ENCODE peak calls at places on chromosomes 6 and 20, in six cellular contexts. D is AG10803; Z is hepatocyte; M is CD8-positive, alpha-beta T cell; V is brain microvascular endothelial cell; I is cardiac muscle cell. E is an unnamed sample.

GRCh38 chr6:116536216-116536621 is 9.3 kb downstream of the TRAPPC3L start:
- DNase-seq in D (peak), Z (peak), M (peak), V (peak), I (peak), E (no peak)

GRCh38 chr20:24470782-24471582 is 1.6 kb downstream of the SYNDIG1 start:
- DNase-seq in D (no peak), Z (no peak), M (no peak), V (no peak), I (no peak), E (no peak)

GRCh38 chr6:80185492-80185891 is 79.0 kb downstream of the BCKDHB start:
- DNase-seq in D (no peak), Z (no peak), M (no peak), V (no peak), I (no peak), E (no peak)

GRCh38 chr6:167124753-167125152 is 1.9 kb downstream of the CCR6 start:
- DNase-seq in D (no peak), Z (no peak), M (no peak), V (no peak), I (no peak), E (no peak)

GRCh38 chr6:167119680-167120556 is 3.0 kb upstream of the CCR6 start:
- DNase-seq in D (no peak), Z (no peak), M (peak), V (no peak), I (no peak), E (no peak)

GRCh38 chr20:53844259-53844658 is 226.1 kb downstream of the BCAS1 start:
- DNase-seq in D (no peak), Z (no peak), M (no peak), V (no peak), I (peak), E (no peak)

GRCh38 chr6:110448846-110449544 is 27.4 kb downstream of the SLC22A16 start:
- DNase-seq in D (no peak), Z (no peak), M (no peak), V (no peak), I (no peak), E (no peak)

GRCh38 chr6:85113934-85114582 is 335.8 kb upstream of the NT5E start:
- DNase-seq in D (peak), Z (no peak), M (no peak), V (no peak), I (peak), E (no peak)

GRCh38 chr6:132020138-132020551 is 69.0 kb upstream of the CCN2 start:
- DNase-seq in D (peak), Z (peak), M (no peak), V (no peak), I (no peak), E (no peak)

GRCh38 chr6:17851001-17851719 is 136.3 kb downstream of the KIF13A start:
- DNase-seq in D (peak), Z (no peak), M (no peak), V (no peak), I (peak), E (no peak)

GRCh38 chr6:143164565-143165105 is 103.9 kb downstream of the AIG1 start:
- DNase-seq in D (no peak), Z (no peak), M (no peak), V (no peak), I (peak), E (no peak)

GRCh38 chr6:145137425-145137824 is 597.9 kb downstream of the EPM2A start:
- DNase-seq in D (peak), Z (no peak), M (no peak), V (peak), I (peak), E (peak)

GRCh38 chr6:107244742-107245470 is 129.6 kb upstream of the BEND3 start:
- DNase-seq in D (no peak), Z (no peak), M (no peak), V (no peak), I (no peak), E (no peak)

GRCh38 chr6:21597706-21598273 is 4.2 kb downstream of the SOX4 start:
- DNase-seq in D (peak), Z (no peak), M (no peak), V (no peak), I (peak), E (no peak)

GRCh38 chr20:63977392-63978276 is 1.8 kb downstream of the SAMD10 start:
- DNase-seq in D (peak), Z (peak), M (peak), V (peak), I (peak), E (no peak)

GRCh38 chr20:10560681-10561080 is 113.1 kb downstream of the JAG1 start:
- DNase-seq in D (no peak), Z (no peak), M (no peak), V (no peak), I (no peak), E (no peak)

GRCh38 chr6:159693894-159694545 is 979 bp upstream of the SOD2 start:
- DNase-seq in D (no peak), Z (peak), M (peak), V (no peak), I (peak), E (no peak)

GRCh38 chr20:2237059-2237458 is 58.7 kb upstream of the TGM3 start:
- DNase-seq in D (peak), Z (peak), M (no peak), V (peak), I (peak), E (peak)

GRCh38 chr6:147508073-147508870 is at the start of gene SAMD5:
- DNase-seq in D (peak), Z (peak), M (no peak), V (peak), I (peak), E (peak)
- TF ChIP-seq CTCF in D (no peak), Z (no peak), M (no peak), V (peak), I (no peak), E (no peak)

GRCh38 chr6:102356170-102356569 is 962.7 kb downstream of the GRIK2 start:
- DNase-seq in D (no peak), Z (no peak), M (no peak), V (no peak), I (no peak), E (no peak)
- H3K4me3 ChIP-seq in D (no peak), Z (no peak), M (no peak), V (no peak), I (no peak), E (no peak)

GRCh38 chr6:54624216-54624615 is 222.4 kb upstream of the FAM83B start:
- DNase-seq in D (no peak), Z (no peak), M (no peak), V (no peak), I (no peak), E (no peak)

GRCh38 chr6:54624779-54625178 is 221.8 kb upstream of the FAM83B start:
- DNase-seq in D (peak), Z (no peak), M (no peak), V (no peak), I (peak), E (no peak)

GRCh38 chr6:54619102-54619501 is 227.5 kb upstream of the FAM83B start:
- DNase-seq in D (no peak), Z (no peak), M (no peak), V (no peak), I (no peak), E (no peak)

GRCh38 chr6:54618597-54618996 is 228.0 kb upstream of the FAM83B start:
- DNase-seq in D (no peak), Z (no peak), M (no peak), V (no peak), I (no peak), E (no peak)

GRCh38 chr6:54621285-54621684 is 225.3 kb upstream of the FAM83B start:
- DNase-seq in D (peak), Z (no peak), M (no peak), V (no peak), I (no peak), E (no peak)
- TF ChIP-seq CTCF in D (peak), Z (peak), M (no peak), V (peak), I (no peak), E (peak)

DNA sequence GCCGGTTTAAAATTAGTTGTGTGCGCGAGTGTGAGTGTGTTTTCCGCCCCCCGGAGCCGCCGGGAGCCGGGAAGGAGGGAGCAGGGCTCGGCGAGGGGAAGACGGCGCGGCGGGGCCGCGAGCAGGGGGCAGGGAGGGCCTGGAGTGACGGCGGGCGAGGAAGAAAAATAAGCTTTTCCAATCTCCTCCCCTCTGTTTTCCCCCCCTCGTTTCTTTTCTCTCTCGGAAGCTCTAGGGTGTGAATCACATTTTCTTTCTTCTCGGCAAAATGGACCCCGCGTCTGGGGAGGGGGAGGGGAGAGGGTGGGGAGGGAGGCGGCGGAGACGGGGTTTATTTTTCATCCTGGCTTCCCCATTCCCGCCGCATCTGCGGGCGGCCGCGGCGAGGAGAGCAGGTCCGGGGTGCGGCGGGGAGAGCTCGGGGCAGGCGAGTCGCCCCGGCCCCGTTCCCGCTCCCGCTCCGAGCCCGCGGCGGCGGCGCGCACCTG is 881 bp downstream of the BICRAL start:
- DNase-seq in D (peak), Z (peak), M (peak), V (peak), I (peak), E (peak)
- H3K4me3 ChIP-seq in D (peak), Z (peak), M (peak), V (peak), I (peak), E (peak)

GRCh38 chr6:56292505-56293181 is 45.3 kb upstream of the COL21A1 start:
- DNase-seq in D (peak), Z (peak), M (no peak), V (peak), I (peak), E (peak)
- TF ChIP-seq CTCF in D (peak), Z (peak), M (no peak), V (peak), I (peak), E (peak)

GRCh38 chr20:5402903-5403531 is 86.3 kb upstream of the PROKR2 start:
- DNase-seq in D (peak), Z (peak), M (no peak), V (peak), I (peak), E (peak)

GRCh38 chr20:5395932-5396727 is 79.4 kb upstream of the PROKR2 start:
- DNase-seq in D (no peak), Z (no peak), M (no peak), V (no peak), I (no peak), E (no peak)

GRCh38 chr20:5400164-5400762 is 83.5 kb upstream of the PROKR2 start:
- DNase-seq in D (peak), Z (peak), M (no peak), V (peak), I (peak), E (peak)

GRCh38 chr20:5397418-5397817 is 80.7 kb upstream of the PROKR2 start:
- DNase-seq in D (no peak), Z (no peak), M (no peak), V (no peak), I (peak), E (no peak)

GRCh38 chr20:5401277-5401676 is 84.5 kb upstream of the PROKR2 start:
- DNase-seq in D (no peak), Z (no peak), M (no peak), V (no peak), I (no peak), E (no peak)
- H3K4me3 ChIP-seq in D (no peak), Z (no peak), M (no peak), V (no peak), I (no peak), E (no peak)

GRCh38 chr6:63527658-63528514 is 44.4 kb upstream of the LOC128125822 start:
- DNase-seq in D (peak), Z (peak), M (no peak), V (peak), I (peak), E (peak)

GRCh38 chr6:63529498-63529897 is 42.8 kb upstream of the LOC128125822 start:
- DNase-seq in D (no peak), Z (no peak), M (no peak), V (no peak), I (no peak), E (no peak)

GRCh38 chr6:63523630-63524029 is 48.6 kb upstream of the LOC128125822 start:
- DNase-seq in D (no peak), Z (no peak), M (no peak), V (no peak), I (no peak), E (no peak)

GRCh38 chr6:63525186-63525878 is 46.9 kb upstream of the LOC128125822 start:
- DNase-seq in D (no peak), Z (no peak), M (no peak), V (no peak), I (no peak), E (no peak)

DNA sequence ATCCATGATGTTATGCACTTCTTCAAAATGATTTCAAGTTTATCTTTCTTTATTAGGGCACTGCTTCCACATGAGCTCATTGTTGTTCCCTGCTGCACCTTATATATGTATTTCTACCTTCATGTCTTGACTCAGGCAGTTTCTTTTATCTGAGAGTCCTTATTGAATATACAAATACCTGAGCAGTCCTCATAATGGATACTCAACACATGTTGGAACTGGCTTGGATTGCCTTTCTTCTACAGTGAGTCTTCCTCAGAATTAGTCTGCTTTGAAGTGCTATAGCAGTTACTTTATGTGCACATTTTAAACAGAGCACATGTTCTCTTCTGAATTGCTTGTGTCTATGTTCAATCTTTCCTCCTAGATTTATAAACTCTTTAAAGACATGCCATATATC is 45.3 kb upstream of the LOC128125822 start:
- DNase-seq in D (no peak), Z (no peak), M (no peak), V (no peak), I (no peak), E (no peak)
- TF ChIP-seq CTCF in D (no peak), Z (no peak), M (no peak), V (no peak), I (no peak), E (no peak)

GRCh38 chr6:140073456-140073855 is 699.0 kb upstream of the CITED2 start:
- DNase-seq in D (peak), Z (peak), M (no peak), V (no peak), I (peak), E (no peak)

GRCh38 chr6:140076078-140076477 is 701.6 kb upstream of the CITED2 start:
- DNase-seq in D (no peak), Z (no peak), M (no peak), V (no peak), I (no peak), E (no peak)

GRCh38 chr6:140069576-140069975 is 695.1 kb upstream of the CITED2 start:
- DNase-seq in D (peak), Z (no peak), M (no peak), V (no peak), I (no peak), E (no peak)

GRCh38 chr6:140071601-140072062 is 697.2 kb upstream of the CITED2 start:
- DNase-seq in D (peak), Z (no peak), M (no peak), V (peak), I (peak), E (no peak)

DNA sequence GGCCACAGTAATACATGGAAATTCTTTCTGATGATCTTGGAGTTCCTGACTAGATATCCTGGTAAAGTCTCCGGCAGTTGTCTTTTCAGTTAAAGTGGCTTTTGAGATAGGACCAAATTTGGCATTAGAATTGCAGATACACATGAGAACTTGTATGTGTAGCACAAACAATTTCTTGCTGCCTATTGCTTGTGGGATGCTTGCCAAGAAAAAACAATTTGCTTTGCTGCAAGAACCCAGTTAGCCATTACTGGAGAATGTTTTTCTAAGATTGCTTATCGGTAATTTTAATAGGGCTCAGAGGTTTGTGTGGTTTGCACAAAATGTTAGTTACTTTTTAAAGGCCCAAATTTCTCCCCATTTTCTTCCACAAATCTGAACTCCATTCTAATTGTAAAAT is 696.7 kb upstream of the CITED2 start:
- DNase-seq in D (peak), Z (peak), M (no peak), V (peak), I (peak), E (no peak)
- H3K4me3 ChIP-seq in D (no peak), Z (no peak), M (no peak), V (no peak), I (no peak), E (no peak)

GRCh38 chr6:29726795-29727194 is 3.6 kb downstream of the HLA-F start:
- DNase-seq in D (no peak), Z (no peak), M (no peak), V (no peak), I (no peak), E (no peak)
- TF ChIP-seq CTCF in D (no peak), Z (no peak), M (no peak), V (no peak), I (no peak), E (no peak)

E was measured in HFF-Myc.